ENCODE peak calls at places on chromosomes 12 and 14, in ten cellular contexts. One of them, this sample, is unnamed.

GRCh38 chr12:56145218-56145617 is 7.2 kb upstream of the MYL6B start:
- DNase-seq in activated CD8-positive, alpha-beta memory T cell treated with anti-CD3 and anti-CD28 coated beads for 1 hour: no peak
- DNase-seq in left cardiac atrium: no peak
- DNase-seq in AG04450: no peak
- DNase-seq in MCF 10A: no peak
- DNase-seq in AG08395: no peak
- DNase-seq in left ventricle myocardium inferior: no peak
- DNase-seq in fibroblast of mammary gland: no peak
- DNase-seq in GM12892: no peak
- DNase-seq in CD4-positive, alpha-beta T cell: no peak
- DNase-seq in this sample: no peak

GRCh38 chr14:105601360-105602242 is 75.2 kb downstream of the TMEM121 start:
- DNase-seq in activated CD8-positive, alpha-beta memory T cell treated with anti-CD3 and anti-CD28 coated beads for 1 hour: no peak
- DNase-seq in left cardiac atrium: no peak
- DNase-seq in AG04450: no peak
- DNase-seq in MCF 10A: no peak
- DNase-seq in AG08395: no peak
- DNase-seq in left ventricle myocardium inferior: no peak
- DNase-seq in fibroblast of mammary gland: no peak
- DNase-seq in GM12892: no peak
- DNase-seq in CD4-positive, alpha-beta T cell: no peak
- DNase-seq in this sample: no peak

GRCh38 chr12:5022465-5023061 is 21.1 kb upstream of the KCNA5 start:
- DNase-seq in activated CD8-positive, alpha-beta memory T cell treated with anti-CD3 and anti-CD28 coated beads for 1 hour: peak; percentile 12
- DNase-seq in left cardiac atrium: peak; percentile 48
- DNase-seq in AG04450: no peak
- DNase-seq in MCF 10A: peak; percentile 46
- DNase-seq in AG08395: peak; percentile 62
- DNase-seq in left ventricle myocardium inferior: no peak
- DNase-seq in fibroblast of mammary gland: peak; percentile 32
- DNase-seq in GM12892: peak; percentile 69
- DNase-seq in CD4-positive, alpha-beta T cell: peak; percentile 6
- DNase-seq in this sample: no peak

GRCh38 chr12:67364228-67364627 is 95.1 kb downstream of the CAND1 start:
- DNase-seq in activated CD8-positive, alpha-beta memory T cell treated with anti-CD3 and anti-CD28 coated beads for 1 hour: no peak
- DNase-seq in left cardiac atrium: no peak
- DNase-seq in AG04450: no peak
- DNase-seq in MCF 10A: no peak
- DNase-seq in AG08395: no peak
- DNase-seq in left ventricle myocardium inferior: no peak
- DNase-seq in fibroblast of mammary gland: no peak
- DNase-seq in GM12892: no peak
- DNase-seq in CD4-positive, alpha-beta T cell: no peak
- DNase-seq in this sample: no peak

GRCh38 chr14:75783184-75783583 is 122.1 kb downstream of the TTLL5 start:
- DNase-seq in activated CD8-positive, alpha-beta memory T cell treated with anti-CD3 and anti-CD28 coated beads for 1 hour: no peak
- DNase-seq in left cardiac atrium: no peak
- DNase-seq in AG04450: no peak
- DNase-seq in MCF 10A: no peak
- DNase-seq in AG08395: no peak
- DNase-seq in left ventricle myocardium inferior: no peak
- DNase-seq in fibroblast of mammary gland: no peak
- DNase-seq in GM12892: no peak
- DNase-seq in CD4-positive, alpha-beta T cell: no peak
- DNase-seq in this sample: no peak

GRCh38 chr14:50784683-50785505 is 46.1 kb downstream of the NIN start:
- DNase-seq in activated CD8-positive, alpha-beta memory T cell treated with anti-CD3 and anti-CD28 coated beads for 1 hour: no peak
- DNase-seq in left cardiac atrium: no peak
- DNase-seq in AG04450: no peak
- DNase-seq in MCF 10A: no peak
- DNase-seq in AG08395: no peak
- DNase-seq in left ventricle myocardium inferior: no peak
- DNase-seq in fibroblast of mammary gland: no peak
- DNase-seq in GM12892: no peak
- DNase-seq in CD4-positive, alpha-beta T cell: no peak
- DNase-seq in this sample: no peak

GRCh38 chr14:57275023-57275664 is 6.4 kb downstream of the AP5M1 start:
- DNase-seq in activated CD8-positive, alpha-beta memory T cell treated with anti-CD3 and anti-CD28 coated beads for 1 hour: no peak
- DNase-seq in left cardiac atrium: no peak
- DNase-seq in AG04450: no peak
- DNase-seq in MCF 10A: no peak
- DNase-seq in AG08395: no peak
- DNase-seq in left ventricle myocardium inferior: no peak
- DNase-seq in fibroblast of mammary gland: peak; percentile 22
- DNase-seq in GM12892: no peak
- DNase-seq in CD4-positive, alpha-beta T cell: no peak
- DNase-seq in this sample: no peak

GRCh38 chr12:13570005-13570694 is 373.6 kb downstream of the EMP1 start:
- DNase-seq in activated CD8-positive, alpha-beta memory T cell treated with anti-CD3 and anti-CD28 coated beads for 1 hour: no peak
- DNase-seq in left cardiac atrium: no peak
- DNase-seq in AG04450: no peak
- DNase-seq in MCF 10A: peak; percentile 69
- DNase-seq in AG08395: no peak
- DNase-seq in left ventricle myocardium inferior: no peak
- DNase-seq in fibroblast of mammary gland: peak; percentile 65
- DNase-seq in GM12892: no peak
- DNase-seq in CD4-positive, alpha-beta T cell: no peak
- DNase-seq in this sample: no peak

GRCh38 chr12:51417826-51418225 is 6.8 kb upstream of the SLC4A8 start:
- DNase-seq in activated CD8-positive, alpha-beta memory T cell treated with anti-CD3 and anti-CD28 coated beads for 1 hour: no peak
- DNase-seq in left cardiac atrium: no peak
- DNase-seq in AG04450: no peak
- DNase-seq in MCF 10A: no peak
- DNase-seq in AG08395: no peak
- DNase-seq in left ventricle myocardium inferior: no peak
- DNase-seq in fibroblast of mammary gland: no peak
- DNase-seq in GM12892: no peak
- DNase-seq in CD4-positive, alpha-beta T cell: no peak
- DNase-seq in this sample: no peak

GRCh38 chr12:46667547-46667946 is 158.2 kb downstream of the SLC38A4 start:
- DNase-seq in activated CD8-positive, alpha-beta memory T cell treated with anti-CD3 and anti-CD28 coated beads for 1 hour: no peak
- DNase-seq in left cardiac atrium: no peak
- DNase-seq in AG04450: no peak
- DNase-seq in MCF 10A: no peak
- DNase-seq in AG08395: no peak
- DNase-seq in left ventricle myocardium inferior: no peak
- DNase-seq in fibroblast of mammary gland: peak; percentile 56
- DNase-seq in GM12892: no peak
- DNase-seq in CD4-positive, alpha-beta T cell: no peak
- DNase-seq in this sample: no peak

GRCh38 chr14:68482772-68483395 is 310.0 kb downstream of the ZFP36L1 start:
- DNase-seq in activated CD8-positive, alpha-beta memory T cell treated with anti-CD3 and anti-CD28 coated beads for 1 hour: no peak
- DNase-seq in left cardiac atrium: no peak
- DNase-seq in AG04450: no peak
- DNase-seq in MCF 10A: no peak
- DNase-seq in AG08395: no peak
- DNase-seq in left ventricle myocardium inferior: no peak
- DNase-seq in fibroblast of mammary gland: no peak
- DNase-seq in GM12892: no peak
- DNase-seq in CD4-positive, alpha-beta T cell: no peak
- DNase-seq in this sample: no peak

This sample was measured in right atrium auricular region.